ENCODE peak calls at places on chromosomes 3 and 15, in seven cellular contexts. B, P, F, Q, X, H and V are unnamed samples.

GRCh38 chr3:159616234-159616825 is 372.3 kb upstream of the IL12A start:
- DNase-seq in B (peak; percentile 62), P (peak; percentile 40), F (no peak), Q (peak; percentile 10), X (peak; percentile 53), H (peak; percentile 62), V (peak; percentile 31)

GRCh38 chr3:57971975-57972374 is 36.2 kb upstream of the FLNB start:
- DNase-seq in B (no peak), P (peak; percentile 50), F (no peak), Q (no peak), X (no peak), H (no peak), V (no peak)

GRCh38 chr15:85071534-85071933 is 89.9 kb downstream of the PDE8A start:
- DNase-seq in B (no peak), P (no peak), F (no peak), Q (no peak), X (no peak), H (no peak), V (no peak)

GRCh38 chr3:148226246-148226645 is 471.5 kb upstream of the AGTR1 start:
- DNase-seq in B (no peak), P (no peak), F (no peak), Q (no peak), X (no peak), H (no peak), V (no peak)

GRCh38 chr3:81823882-81824395 is 62.5 kb upstream of the GBE1 start:
- DNase-seq in B (no peak), P (no peak), F (no peak), Q (no peak), X (no peak), H (no peak), V (no peak)

GRCh38 chr3:48187579-48188265 is 495 bp downstream of the CDC25A start:
- DNase-seq in B (peak; percentile 3), P (peak; percentile 71), F (no peak), Q (peak; percentile 23), X (no peak), H (no peak), V (peak; percentile 35)

GRCh38 chr3:31165399-31165860 is 271.0 kb upstream of the GADL1 start:
- DNase-seq in B (no peak), P (no peak), F (no peak), Q (no peak), X (no peak), H (peak; percentile 47), V (no peak)

GRCh38 chr15:75193976-75194375 is 7.7 kb upstream of the C15orf39 start:
- DNase-seq in B (no peak), P (no peak), F (no peak), Q (no peak), X (no peak), H (no peak), V (no peak)

GRCh38 chr15:72306211-72306785 is 13.7 kb downstream of the CELF6 start:
- DNase-seq in B (peak; percentile 21), P (no peak), F (no peak), Q (no peak), X (no peak), H (peak; percentile 66), V (no peak)

GRCh38 chr3:112635674-112636073 is 5.3 kb downstream of the CCDC80 start:
- DNase-seq in B (peak; percentile 97), P (no peak), F (no peak), Q (no peak), X (no peak), H (peak; percentile 94), V (no peak)

GRCh38 chr3:151504606-151505005 is 43.7 kb upstream of the IGSF10 start:
- DNase-seq in B (no peak), P (no peak), F (no peak), Q (no peak), X (no peak), H (no peak), V (no peak)